ENCODE peak calls at places on chromosomes 12 and 14, in ten cellular contexts. N is uterus, T is HepG2, B is ovary, R is stomach, U is transverse colon, V is A549, Z is breast epithelium, F is heart left ventricle, M is tibial nerve. J is an unnamed sample.
A peak's percentile ranks its signal among the peaks of the same experiment; 100 is the strongest.

GRCh38 chr12:12182926-12183325 is 83.9 kb downstream of the LRP6 start:
- DNase-seq in N (no peak), T (no peak), B (no peak), R (no peak), U (no peak), V (no peak), Z (no peak), F (no peak), M (no peak), J (no peak)

GRCh38 chr14:65704850-65705249 is 292.3 kb downstream of the FUT8 start:
- DNase-seq in N (no peak), T (no peak), B (no peak), R (no peak), U (no peak), V (no peak), Z (no peak), F (no peak), M (no peak), J (no peak)

GRCh38 chr12:47808049-47808448 is 11.7 kb downstream of the HDAC7 start:
- DNase-seq in N (no peak), T (no peak), B (peak; percentile 66), R (no peak), U (peak; percentile 79), V (no peak), Z (no peak), F (peak; percentile 65), M (no peak), J (no peak)

GRCh38 chr12:119692410-119692809 is 24.5 kb downstream of the PRKAB1 start:
- DNase-seq in N (no peak), T (no peak), B (no peak), R (no peak), U (no peak), V (no peak), Z (no peak), F (no peak), M (no peak), J (no peak)

GRCh38 chr12:10397311-10397710 is 7.5 kb upstream of the KLRK1 start:
- DNase-seq in N (no peak), T (no peak), B (no peak), R (no peak), U (no peak), V (no peak), Z (no peak), F (no peak), M (no peak), J (no peak)

GRCh38 chr12:124403273-124403672 is 108.4 kb downstream of the RFLNA start:
- DNase-seq in N (peak; percentile 80), T (no peak), B (peak; percentile 70), R (no peak), U (no peak), V (no peak), Z (no peak), F (peak; percentile 69), M (peak; percentile 65), J (no peak)

GRCh38 chr12:62436164-62436503 is 30.5 kb upstream of the MON2 start:
- DNase-seq in N (no peak), T (no peak), B (no peak), R (no peak), U (no peak), V (no peak), Z (no peak), F (no peak), M (no peak), J (no peak)

GRCh38 chr14:37114039-37114438 is 58.4 kb downstream of the SLC25A21 start:
- DNase-seq in N (no peak), T (no peak), B (no peak), R (no peak), U (no peak), V (peak; percentile 6), Z (no peak), F (no peak), M (no peak), J (no peak)

GRCh38 chr14:63642229-63642611 is 549 bp upstream of the WDR89 start:
- DNase-seq in N (peak; percentile 76), T (peak; percentile 94), B (peak; percentile 72), R (peak; percentile 80), U (peak; percentile 84), V (peak; percentile 94), Z (peak; percentile 72), F (peak; percentile 81), M (peak; percentile 88), J (peak; percentile 95)

GRCh38 chr14:63644741-63645140 is 3.1 kb upstream of the WDR89 start:
- DNase-seq in N (no peak), T (no peak), B (no peak), R (no peak), U (no peak), V (no peak), Z (no peak), F (no peak), M (no peak), J (no peak)

GRCh38 chr14:63641473-63642228 is at the start of gene WDR89:
- DNase-seq in N (peak; percentile 97), T (peak; percentile 99), B (peak; percentile 96), R (peak; percentile 97), U (peak; percentile 98), V (peak; percentile 100), Z (peak; percentile 96), F (peak; percentile 98), M (peak; percentile 96), J (peak; percentile 98)

GRCh38 chr14:63647696-63648410 is 6.2 kb upstream of the WDR89 start:
- DNase-seq in N (no peak), T (no peak), B (no peak), R (no peak), U (no peak), V (no peak), Z (no peak), F (no peak), M (no peak), J (no peak)

DNA sequence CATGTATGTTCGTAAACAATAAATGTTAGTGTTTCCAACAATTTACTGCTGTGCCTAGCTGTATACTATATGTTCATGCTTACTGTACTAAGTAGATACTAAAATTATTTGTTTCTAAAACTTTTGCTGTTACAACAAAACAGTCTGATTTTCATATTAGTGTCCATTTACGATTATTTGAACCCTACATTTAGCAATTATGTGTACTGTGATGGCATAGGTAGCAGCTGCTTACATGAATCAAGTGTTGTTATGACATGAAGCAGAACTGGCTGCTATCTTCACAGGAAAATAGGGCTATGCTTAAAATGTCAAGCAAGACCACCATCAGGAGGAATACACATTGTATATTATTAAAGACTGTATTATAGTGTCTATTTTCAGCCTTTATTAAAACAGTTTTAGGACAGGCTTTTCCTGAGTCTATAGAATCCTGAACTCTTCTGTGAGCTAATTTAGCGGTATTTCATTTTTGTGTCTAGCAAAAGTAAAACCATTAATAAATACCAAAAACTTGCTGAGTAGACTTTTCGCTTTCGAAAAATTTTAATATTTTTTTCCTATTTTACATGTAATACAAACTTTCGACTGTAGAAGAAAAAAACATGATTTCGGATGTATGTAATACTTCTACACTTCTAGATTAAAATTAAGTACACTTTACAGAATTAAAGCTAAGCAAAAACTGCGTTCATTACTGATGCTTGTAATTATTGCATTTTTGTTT is 1.1 kb upstream of the WDR89 start:
- DNase-seq in N (no peak), T (no peak), B (no peak), R (no peak), U (no peak), V (no peak), Z (no peak), F (no peak), M (no peak), J (no peak)
- H3K4me3 ChIP-seq in N (peak overlapping the region; percentile 57), T (peak overlapping the region; percentile 63), B (peak overlapping the region; percentile 76), R (peak overlapping the region; percentile 60), U (peak overlapping the region; percentile 48), V (peak overlapping the region; percentile 54), Z (peak overlapping the region; percentile 56), F (peak overlapping the region; percentile 78), M (peak overlapping the region; percentile 33), J (no peak overlapping the region)

GRCh38 chr12:46266869-46267617 is 1.8 kb downstream of the SLC38A1 start:
- DNase-seq in N (peak; percentile 46), T (peak; percentile 56), B (peak; percentile 61), R (peak; percentile 70), U (peak; percentile 71), V (peak; percentile 64), Z (peak; percentile 72), F (peak; percentile 72), M (peak; percentile 14), J (peak; percentile 51)

GRCh38 chr12:46268617-46269428 is at the start of gene SLC38A1:
- DNase-seq in N (peak; percentile 76), T (peak; percentile 74), B (peak; percentile 73), R (peak; percentile 88), U (peak; percentile 91), V (peak; percentile 93), Z (peak; percentile 93), F (peak; percentile 89), M (peak; percentile 62), J (peak; percentile 84)

GRCh38 chr12:46268349-46268616 is 560 bp downstream of the SLC38A1 start:
- DNase-seq in N (no peak), T (no peak), B (peak; percentile 44), R (no peak), U (no peak), V (no peak), Z (peak; percentile 54), F (no peak), M (no peak), J (no peak)

GRCh38 chr12:46266382-46266791 is 2.5 kb downstream of the SLC38A1 start:
- DNase-seq in N (no peak), T (no peak), B (no peak), R (no peak), U (peak; percentile 63), V (peak; percentile 46), Z (no peak), F (no peak), M (no peak), J (no peak)

DNA sequence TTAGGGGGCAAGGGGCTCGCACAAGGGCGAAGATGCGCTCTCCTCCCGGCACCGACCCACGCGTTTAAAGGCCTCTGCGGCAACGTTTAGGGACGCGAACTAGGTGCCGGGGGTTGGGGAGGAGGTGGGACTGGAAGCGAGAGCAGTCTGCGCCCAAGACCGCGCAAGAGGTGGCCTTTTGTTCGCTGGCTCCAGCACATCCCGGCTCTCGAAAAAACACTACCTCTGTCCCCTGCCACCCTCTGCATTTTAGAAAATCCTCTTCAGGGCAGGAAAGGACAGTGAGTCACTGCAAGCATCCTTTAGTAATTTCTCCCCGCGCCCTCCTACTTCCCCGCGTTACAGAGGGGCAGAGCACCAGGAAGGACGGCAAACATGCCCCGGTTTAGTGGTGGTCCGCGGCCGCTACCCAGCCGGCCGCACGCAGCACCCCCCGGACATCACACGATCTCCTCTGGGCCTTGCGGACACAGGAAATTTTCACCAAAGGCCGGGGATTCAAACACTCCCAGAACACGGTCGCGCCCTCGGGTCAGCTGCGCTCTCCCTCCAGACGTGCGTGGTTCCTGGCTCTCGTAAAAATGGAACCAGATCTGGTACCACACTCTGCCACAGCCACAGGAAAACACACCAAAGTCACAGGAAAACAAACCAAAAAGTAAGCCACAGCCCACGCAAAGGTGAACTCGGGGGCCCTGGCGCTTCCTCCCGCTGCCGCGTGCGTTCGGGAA is 1.1 kb downstream of the SLC38A1 start:
- DNase-seq in N (peak; percentile 25), T (no peak), B (peak; percentile 47), R (no peak), U (no peak), V (peak; percentile 34), Z (no peak), F (no peak), M (peak; percentile 8), J (peak; percentile 88)
- TF ChIP-seq POLR2A in N (no peak), T (peak; percentile 2), B (no peak), R (no peak), U (no peak), V (no peak), Z (no peak), F (no peak), M (no peak), J (no peak)

DNA sequence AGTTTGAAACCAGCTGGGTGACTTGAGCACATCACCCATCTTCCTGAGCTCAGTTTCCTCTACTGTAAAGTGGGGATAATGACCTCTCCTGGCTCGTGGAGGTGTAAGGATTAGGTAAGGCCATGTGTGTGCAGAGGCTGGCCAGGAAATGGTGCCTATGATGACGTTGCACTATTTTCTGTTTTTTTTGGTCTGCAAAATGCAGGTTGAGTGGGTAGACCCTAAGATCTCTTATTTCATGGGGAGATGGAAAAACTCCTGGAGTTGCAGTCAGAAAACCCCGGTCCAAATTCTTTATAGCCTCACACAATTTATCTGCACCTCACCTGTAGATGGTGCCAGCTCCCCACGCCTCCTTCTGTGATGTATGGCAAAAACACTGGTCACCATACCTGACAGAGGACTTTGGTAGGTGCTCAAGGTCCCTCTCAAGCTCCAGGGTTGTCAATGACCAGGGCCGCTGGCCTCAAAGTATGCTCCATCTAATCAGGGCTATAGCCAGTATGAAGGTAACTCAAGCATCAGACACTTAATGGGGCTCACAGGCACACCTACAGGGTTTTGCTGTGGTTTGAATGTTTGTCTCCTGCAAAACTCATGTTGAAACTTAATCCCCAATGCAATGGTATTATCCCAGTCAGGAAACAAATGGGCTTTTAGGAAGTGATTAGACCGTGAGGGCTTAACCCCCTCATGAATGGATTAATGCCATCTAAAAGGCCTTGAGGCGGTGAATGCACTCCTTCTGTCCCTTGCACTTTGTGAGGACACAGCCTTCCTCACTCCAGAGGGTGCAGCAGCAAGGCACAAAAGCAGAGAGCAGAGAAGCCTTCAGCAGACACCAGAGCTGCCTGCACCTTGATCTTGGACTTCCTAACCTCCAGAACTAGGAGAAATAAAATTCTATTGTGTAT is 17.6 kb downstream of the C14orf132 start:
- DNase-seq in N (no peak), T (peak; percentile 9), B (no peak), R (peak; percentile 36), U (no peak), V (no peak), Z (no peak), F (no peak), M (no peak), J (no peak)
- TF ChIP-seq CTCF in N (no peak), T (peak; percentile 62), B (no peak), R (no peak), U (no peak), V (peak; percentile 50), Z (no peak), F (no peak), M (no peak), J (no peak)

DNA sequence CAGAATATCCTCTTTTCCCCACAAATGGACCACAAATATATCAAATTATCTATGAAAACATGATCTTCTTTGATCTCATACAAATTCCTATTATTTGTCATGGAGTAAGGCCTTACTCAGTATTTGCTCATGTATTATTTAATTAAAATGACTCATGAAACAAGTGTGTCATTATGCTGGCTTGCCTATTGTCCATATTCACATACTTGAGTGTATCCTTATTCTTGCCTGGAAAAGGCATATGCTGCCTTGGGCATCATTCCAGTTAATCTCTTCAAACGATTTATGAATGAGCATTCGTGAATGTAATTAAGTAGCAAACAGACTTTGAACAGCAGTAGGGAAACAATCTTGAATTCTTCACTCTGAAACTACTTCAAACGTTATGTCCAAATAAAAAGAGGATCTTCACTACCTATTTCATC is 22.6 kb upstream of the SNRPF start:
- DNase-seq in N (no peak), T (no peak), B (no peak), R (no peak), U (no peak), V (peak; percentile 77), Z (no peak), F (no peak), M (no peak), J (no peak)
- H3K4me3 ChIP-seq in N (no peak overlapping the region), T (no peak overlapping the region), B (no peak overlapping the region), R (no peak overlapping the region), U (no peak overlapping the region), V (peak overlapping the region; percentile 7), Z (no peak overlapping the region), F (no peak overlapping the region), M (no peak overlapping the region), J (no peak overlapping the region)